ENCODE peak calls at places on chromosomes 2 and 18, in five cellular contexts. E is A549, Q is K562, B is GM12878, R is fibroblast of lung. X is an unnamed sample.

GRCh38 chr2:217672472-217672871 is 330.3 kb downstream of the TNS1 start:
- DNase-seq in Q (no peak), E (no peak), B (no peak), R (no peak), X (no peak)

GRCh38 chr2:238262496-238263122 is 22.8 kb upstream of the HES6 start:
- DNase-seq in B (no peak), E (no peak), Q (no peak), R (no peak), X (no peak)

GRCh38 chr18:75467396-75467795 is 39.9 kb upstream of the SMIM21 start:
- DNase-seq in E (no peak), Q (no peak), R (peak), B (no peak), X (no peak)

GRCh38 chr2:9108210-9108967 is 98.2 kb upstream of the ASAP2 start:
- DNase-seq in B (no peak), Q (no peak), R (peak), E (no peak), X (no peak)

GRCh38 chr2:29184531-29184930 is 69.3 kb downstream of the CLIP4 start:
- DNase-seq in E (no peak), Q (no peak), R (no peak), B (no peak), X (no peak)

GRCh38 chr2:187138240-187138639 is 289.3 kb upstream of the ZSWIM2 start:
- DNase-seq in R (peak), E (no peak), Q (peak), B (no peak), X (no peak)

GRCh38 chr2:128628996-128629395 is 310.3 kb upstream of the HS6ST1 start:
- DNase-seq in Q (no peak), B (no peak), R (no peak), E (no peak), X (no peak)

GRCh38 chr2:32711219-32711618 is 83.4 kb downstream of the TTC27 start:
- DNase-seq in B (no peak), Q (no peak), R (peak), E (no peak), X (no peak)

GRCh38 chr2:190519975-190520767 is 14.4 kb downstream of the NEMP2 start:
- DNase-seq in B (no peak), R (no peak), Q (no peak), E (no peak), X (peak)

GRCh38 chr2:127618551-127618950 is 27.4 kb upstream of the GPR17 start:
- DNase-seq in R (no peak), Q (no peak), E (no peak), B (no peak), X (peak)

GRCh38 chr2:42923632-42924425 is 131.4 kb upstream of the HAAO start:
- DNase-seq in E (no peak), R (no peak), Q (no peak), B (no peak), X (peak)

GRCh38 chr2:69099541-69099940 is 86.6 kb downstream of the ANTXR1 start:
- DNase-seq in Q (no peak), E (no peak), B (no peak), R (no peak), X (no peak)

GRCh38 chr2:237278593-237278992 is 135.4 kb downstream of the COL6A3 start:
- DNase-seq in R (peak), E (no peak), Q (no peak), B (no peak), X (no peak)

GRCh38 chr2:181900007-181900651 is 8.6 kb downstream of the ITPRID2 start:
- DNase-seq in Q (peak), B (no peak), R (no peak), E (no peak), X (no peak)

GRCh38 chr2:84338069-84338468 is 121.0 kb downstream of the SUCLG1 start:
- DNase-seq in E (no peak), Q (no peak), B (no peak), R (peak), X (no peak)

GRCh38 chr2:38248246-38248645 is 128.8 kb downstream of the ATL2 start:
- DNase-seq in E (no peak), B (no peak), Q (no peak), R (no peak), X (no peak)

GRCh38 chr2:128134573-128134972 is 43.6 kb downstream of the UGGT1 start:
- DNase-seq in B (no peak), R (no peak), Q (no peak), E (no peak), X (no peak)

GRCh38 chr18:32324173-32324572 is 134.3 kb downstream of the MEP1B start:
- DNase-seq in E (no peak), R (peak), Q (no peak), B (no peak), X (no peak)

GRCh38 chr2:224958466-224958857 is 83.8 kb downstream of the DOCK10 start:
- DNase-seq in R (peak), E (no peak), Q (no peak), B (no peak), X (no peak)

GRCh38 chr2:140023291-140023690 is 1243.1 kb upstream of the NXPH2 start:
- DNase-seq in B (no peak), Q (no peak), E (no peak), R (no peak), X (no peak)

GRCh38 chr2:229713371-229714079 is 830 bp downstream of the DNER start:
- DNase-seq in E (peak), B (no peak), Q (no peak), R (no peak), X (no peak)

GRCh38 chr2:191245869-191246531 is 796 bp downstream of the MYO1B start:
- DNase-seq in Q (no peak), B (no peak), E (peak), R (peak), X (peak)

GRCh38 chr2:33785201-33786106 is 186.4 kb upstream of the FAM98A start:
- DNase-seq in R (no peak), E (no peak), B (peak), Q (no peak), X (no peak)

GRCh38 chr2:121330921-121331320 is 45.9 kb upstream of the TFCP2L1 start:
- DNase-seq in E (no peak), Q (no peak), R (no peak), B (no peak), X (no peak)

GRCh38 chr18:74194691-74195090 is 46.4 kb downstream of the TIMM21 start:
- DNase-seq in Q (no peak), B (no peak), E (no peak), R (no peak), X (no peak)

GRCh38 chr18:42287047-42287446 is 332.0 kb downstream of the PIK3C3 start:
- DNase-seq in R (no peak), E (no peak), Q (no peak), B (no peak), X (no peak)

GRCh38 chr2:235194351-235194750 is 242.5 kb downstream of the SH3BP4 start:
- DNase-seq in B (no peak), Q (no peak), E (no peak), R (no peak), X (no peak)

GRCh38 chr2:215540646-215541045 is 104.8 kb upstream of the FN1 start:
- DNase-seq in B (no peak), Q (no peak), R (peak), E (no peak), X (no peak)

GRCh38 chr2:69779258-69779989 is 37.5 kb downstream of the ANXA4 start:
- DNase-seq in B (no peak), Q (peak), E (peak), R (no peak), X (no peak)

GRCh38 chr2:34627003-34627402 is 1027.9 kb upstream of the FAM98A start:
- DNase-seq in Q (no peak), E (no peak), R (no peak), B (no peak), X (no peak)

GRCh38 chr18:45617284-45617683 is 2.0 kb downstream of the SLC14A2 start:
- DNase-seq in R (peak), B (no peak), Q (peak), E (peak), X (no peak)

GRCh38 chr2:44723921-44724320 is 217.6 kb upstream of the SIX3 start:
- DNase-seq in Q (no peak), R (no peak), B (no peak), E (no peak), X (no peak)

GRCh38 chr2:217711236-217711635 is 291.6 kb downstream of the TNS1 start:
- DNase-seq in B (no peak), Q (no peak), E (no peak), R (no peak), X (no peak)

GRCh38 chr2:156476516-156477206 is 40.5 kb downstream of the GPD2 start:
- DNase-seq in R (peak), E (no peak), B (peak), Q (no peak), X (no peak)

GRCh38 chr2:95346236-95346737 is 49.1 kb downstream of the KCNIP3 start:
- DNase-seq in B (no peak), R (peak), E (peak), Q (peak), X (no peak)

GRCh38 chr2:172836386-172837200 is 100.9 kb downstream of the RAPGEF4 start:
- DNase-seq in R (no peak), B (no peak), E (peak), Q (peak), X (no peak)

DNA sequence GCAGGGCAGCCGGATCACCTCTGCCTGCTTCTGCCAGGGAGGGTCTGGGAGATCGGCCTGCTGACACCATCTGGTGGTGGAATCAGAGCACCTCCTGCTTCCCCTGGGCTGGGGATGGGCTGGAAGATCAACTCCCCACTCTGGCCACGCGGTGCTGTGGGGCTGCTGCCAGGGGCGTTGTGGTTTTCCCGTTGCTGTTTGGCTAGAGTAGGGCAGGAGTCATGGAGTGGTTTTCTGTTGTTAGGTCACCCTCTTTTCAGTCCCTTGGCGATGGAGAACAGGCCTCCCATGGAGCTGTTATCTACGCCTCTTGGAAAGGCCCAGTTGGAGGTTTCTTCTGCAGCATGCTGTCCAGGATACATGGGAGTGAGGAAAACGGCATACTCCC is 15.2 kb downstream of the BCL2L11 start:
- DNase-seq in R (peak), E (peak), Q (peak), B (no peak), X (peak)
- TF ChIP-seq CTCF in R (peak), E (no peak), Q (peak), B (no peak), X (peak)

DNA sequence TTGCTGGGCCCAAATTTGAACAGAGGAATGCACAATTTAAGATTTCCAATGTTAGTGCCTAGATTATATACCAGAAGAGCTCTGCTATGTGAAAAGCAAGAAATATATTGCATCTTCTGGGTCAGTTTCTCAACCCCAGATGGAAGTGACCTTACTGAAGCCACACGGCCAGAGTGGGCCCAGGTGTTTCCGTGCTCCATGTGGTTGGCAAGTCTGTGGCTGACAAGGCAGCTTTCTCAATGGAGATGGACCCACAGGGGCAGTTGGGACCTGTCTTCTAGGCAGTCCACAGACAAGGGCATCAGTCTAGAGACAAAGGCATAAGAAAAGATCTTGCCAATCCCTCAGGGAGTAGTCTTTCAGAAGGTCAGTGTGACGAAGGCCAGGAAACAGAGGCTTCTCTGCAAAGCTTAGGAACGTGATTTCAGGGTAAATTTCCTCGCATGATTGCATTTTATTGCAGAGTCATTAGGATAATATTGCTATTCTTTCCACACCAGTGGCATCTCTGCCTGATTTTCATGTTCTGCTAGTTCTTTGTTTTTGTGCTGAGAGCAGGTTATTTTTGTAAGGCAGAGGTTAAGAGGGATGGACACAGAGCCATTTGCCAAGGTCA is 201.9 kb downstream of the ANKRD30B start:
- DNase-seq in E (no peak), R (no peak), Q (no peak), B (no peak), X (no peak)
- H3K4me2 ChIP-seq in E (no peak), R (no peak), Q (no peak), B (no peak), X (no peak)

DNA sequence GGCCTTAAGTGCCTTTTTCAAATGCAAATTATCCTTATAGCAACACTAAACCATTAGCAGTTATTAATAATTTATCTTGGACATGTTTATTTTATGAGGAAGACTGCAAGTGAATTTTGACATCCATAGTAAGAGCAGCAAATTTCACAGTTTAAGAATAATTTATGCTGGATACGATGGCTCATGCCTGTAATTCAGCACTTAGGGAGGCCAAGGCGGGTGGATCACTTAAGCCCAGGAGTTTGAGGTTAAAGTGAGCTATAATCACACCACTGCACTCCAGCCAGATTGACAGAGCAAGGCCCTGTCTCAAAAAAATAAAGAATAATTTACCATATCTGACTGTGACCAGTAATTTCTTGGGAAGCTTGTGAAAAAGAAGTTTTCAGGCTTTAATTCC is 286.2 kb downstream of the TMX3 start:
- DNase-seq in E (no peak), R (peak), B (no peak), Q (no peak), X (no peak)
- H3K27ac ChIP-seq in E (no peak), R (peak), B (no peak), Q (no peak), X (no peak)

DNA sequence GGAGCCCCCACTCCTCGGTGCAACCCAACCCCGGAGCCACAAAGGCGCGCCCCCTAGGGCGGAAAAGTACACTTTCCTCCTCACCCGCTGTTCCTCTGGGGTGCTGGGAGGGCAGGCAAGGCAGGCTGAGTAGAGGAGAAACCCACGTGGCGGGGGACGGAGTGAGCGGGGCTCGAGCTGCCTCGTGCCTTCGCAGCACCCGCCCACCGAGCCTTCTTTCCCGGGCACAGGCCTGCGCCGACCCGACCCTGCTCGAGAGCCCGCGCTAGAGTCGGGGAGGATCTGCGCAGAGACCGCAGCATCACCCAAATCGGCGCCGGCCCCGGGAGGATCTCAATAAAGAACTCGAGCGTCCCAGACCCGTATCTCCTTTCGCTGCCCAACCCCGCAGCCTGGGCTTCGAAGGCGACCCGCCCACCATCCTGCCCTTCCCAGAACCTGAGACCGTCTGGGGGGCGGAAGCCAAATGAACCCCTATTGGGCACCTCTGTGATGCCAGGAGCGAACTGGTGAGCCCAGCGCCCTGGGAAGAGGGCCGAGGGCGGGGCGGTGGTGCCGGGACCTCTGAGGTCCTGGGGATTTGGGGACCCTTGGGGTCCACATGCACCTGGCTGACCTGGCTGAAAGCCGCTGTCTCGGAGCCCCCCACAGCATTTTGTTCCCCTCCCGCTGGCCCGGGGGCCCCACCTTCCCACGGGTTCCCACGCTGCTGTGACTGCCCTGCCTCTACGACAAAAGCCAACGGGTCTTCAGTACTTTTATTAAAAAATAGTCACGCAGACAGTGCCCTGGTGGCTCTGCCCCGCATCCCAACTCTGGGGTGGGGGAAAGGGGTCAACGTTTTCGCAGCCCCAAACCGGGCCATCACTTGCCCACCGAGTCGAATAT is 1.3 kb downstream of the UCN start:
- DNase-seq in B (no peak), E (no peak), R (no peak), Q (no peak), X (no peak)
- TF ChIP-seq CTCF in B (no peak), E (no peak), R (peak), Q (no peak), X (no peak)

GRCh38 chr2:219522111-219523030 is 8.1 kb downstream of the ASIC4 start:
- DNase-seq in Q (peak), R (peak), B (no peak), E (no peak), X (no peak)

GRCh38 chr2:219523031-219523671 is 8.9 kb downstream of the ASIC4 start:
- DNase-seq in Q (no peak), B (no peak), R (peak), E (no peak), X (no peak)

GRCh38 chr2:219519526-219519916 is 5.2 kb downstream of the ASIC4 start:
- DNase-seq in B (no peak), E (no peak), R (no peak), Q (no peak), X (no peak)

GRCh38 chr2:219520079-219520478 is 5.8 kb downstream of the ASIC4 start:
- DNase-seq in B (no peak), Q (peak), R (no peak), E (no peak), X (no peak)

GRCh38 chr2:219521066-219521880 is 7.0 kb downstream of the ASIC4 start:
- DNase-seq in E (peak), Q (peak), R (peak), B (no peak), X (peak)
- H3K4me2 ChIP-seq in E (peak), Q (peak), R (peak), B (no peak), X (peak)

DNA sequence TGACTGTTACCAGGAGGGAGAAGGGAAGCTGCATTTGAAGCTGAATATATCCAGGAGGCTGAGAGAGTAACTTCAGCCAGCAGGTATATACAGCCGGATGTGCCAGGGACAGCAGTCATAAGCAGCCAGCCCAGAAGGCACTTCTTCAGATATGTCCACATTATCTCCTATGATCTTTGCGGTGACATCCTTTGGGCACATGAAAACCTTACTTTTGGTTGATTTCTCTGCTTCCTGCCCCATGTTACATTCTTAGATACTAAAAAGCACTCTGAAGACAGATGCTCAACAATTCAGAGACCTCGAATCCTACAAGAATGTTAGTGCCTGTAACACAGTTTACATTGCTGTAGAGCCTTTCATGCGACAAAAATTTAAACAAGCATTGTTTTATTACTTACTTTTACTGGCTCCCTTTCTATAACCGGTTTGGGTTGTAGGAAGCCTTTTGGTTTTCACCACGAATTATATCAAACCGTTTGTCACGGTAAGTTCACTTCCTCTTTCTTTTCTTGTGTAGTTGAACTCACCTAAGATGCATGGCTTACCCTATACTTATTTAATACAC is 50.3 kb upstream of the TLK1 start:
- DNase-seq in E (no peak), Q (no peak), B (peak), R (no peak), X (peak)
- H3K27ac ChIP-seq in E (no peak), Q (peak), B (peak), R (no peak), X (peak)

X was measured in DND-41.